ENCODE peak calls at places on chromosomes 12 and 14, in seven cellular contexts. Z is A549, Q is astrocyte of the cerebellum, M is B cell, J is DND-41, X is cardiac muscle cell, D is lung. I is an unnamed sample.

GRCh38 chr12:53966385-53967133 is 6.4 kb upstream of the HOXC11 start:
- DNase-seq in Z (no peak), Q (no peak), M (no peak), J (no peak), X (no peak), D (no peak), I (no peak)

GRCh38 chr12:52631264-52631663 is 12.9 kb upstream of the KRT73 start:
- DNase-seq in Z (no peak), Q (no peak), M (no peak), J (no peak), X (no peak), D (no peak), I (no peak)

GRCh38 chr14:22981090-22982012 is 1.0 kb downstream of the AJUBA start:
- DNase-seq in Z (peak), Q (no peak), M (peak), J (no peak), X (peak), D (no peak), I (peak)

GRCh38 chr12:47949441-47950341 is 13.7 kb upstream of the TMEM106C start:
- DNase-seq in Z (peak), Q (peak), M (peak), J (peak), X (peak), D (peak), I (peak)

GRCh38 chr14:98345186-98345585 is 926.8 kb downstream of the BCL11B start:
- DNase-seq in Z (no peak), Q (peak), M (no peak), J (no peak), X (no peak), D (no peak), I (no peak)

GRCh38 chr12:47837190-47838171 is 17.8 kb upstream of the HDAC7 start:
- DNase-seq in Z (peak), Q (peak), M (peak), J (peak), X (peak), D (peak), I (peak)

GRCh38 chr14:30456296-30456695 is 102.7 kb upstream of the G2E3 start:
- DNase-seq in Z (no peak), Q (no peak), M (no peak), J (no peak), X (no peak), D (no peak), I (no peak)

GRCh38 chr14:61568572-61569011 is 126.7 kb upstream of the HIF1A start:
- DNase-seq in Z (no peak), Q (no peak), M (peak), J (peak), X (no peak), D (no peak), I (peak)

GRCh38 chr12:6262211-6262610 is 48.3 kb upstream of the PLEKHG6 start:
- DNase-seq in Z (no peak), Q (no peak), M (no peak), J (no peak), X (no peak), D (no peak), I (no peak)

GRCh38 chr12:5661820-5662219 is 229.9 kb downstream of the NTF3 start:
- DNase-seq in Z (no peak), Q (no peak), M (no peak), J (no peak), X (no peak), D (no peak), I (no peak)

GRCh38 chr14:75831455-75831854 is 150.3 kb downstream of the TGFB3 start:
- DNase-seq in Z (no peak), Q (peak), M (no peak), J (peak), X (peak), D (peak), I (peak)

GRCh38 chr12:52791271-52792184 is 4.4 kb downstream of the KRT3 start:
- DNase-seq in Z (no peak), Q (no peak), M (no peak), J (no peak), X (no peak), D (no peak), I (no peak)

GRCh38 chr14:23252420-23253333 is 14.9 kb downstream of the RNF212B start:
- DNase-seq in Z (no peak), Q (no peak), M (no peak), J (no peak), X (no peak), D (no peak), I (no peak)

GRCh38 chr12:46356655-46357437 is 15.7 kb downstream of the SLC38A2 start:
- DNase-seq in Z (no peak), Q (no peak), M (no peak), J (no peak), X (no peak), D (no peak), I (no peak)

GRCh38 chr12:121388421-121388981 is 11.4 kb upstream of the RNF34 start:
- DNase-seq in Z (no peak), Q (no peak), M (no peak), J (no peak), X (peak), D (no peak), I (peak)

GRCh38 chr12:115886666-115887065 is 390.8 kb downstream of the MED13L start:
- DNase-seq in Z (no peak), Q (no peak), M (no peak), J (no peak), X (no peak), D (no peak), I (no peak)

GRCh38 chr14:101808020-101808641 is 46.6 kb downstream of the PPP2R5C start:
- DNase-seq in Z (peak), Q (no peak), M (no peak), J (no peak), X (no peak), D (no peak), I (no peak)

GRCh38 chr14:48323655-48324054 is 648.2 kb upstream of the MDGA2 start:
- DNase-seq in Z (no peak), Q (no peak), M (no peak), J (no peak), X (no peak), D (no peak), I (no peak)

GRCh38 chr12:96302706-96303310 is 97.4 kb downstream of the CDK17 start:
- DNase-seq in Z (no peak), Q (no peak), M (no peak), J (no peak), X (no peak), D (no peak), I (no peak)

GRCh38 chr14:99041820-99042174 is 230.2 kb downstream of the BCL11B start:
- DNase-seq in Z (no peak), Q (no peak), M (no peak), J (no peak), X (no peak), D (no peak), I (no peak)

GRCh38 chr14:93954900-93955891 is 21.2 kb downstream of the ASB2 start:
- DNase-seq in Z (no peak), Q (no peak), M (peak), J (peak), X (no peak), D (no peak), I (peak)

GRCh38 chr12:96648941-96649340 is 159.6 kb downstream of the CFAP54 start:
- DNase-seq in Z (no peak), Q (no peak), M (no peak), J (no peak), X (no peak), D (no peak), I (no peak)

GRCh38 chr14:24324024-24324423 is 10.8 kb downstream of the ADCY4 start:
- DNase-seq in Z (no peak), Q (no peak), M (no peak), J (no peak), X (no peak), D (no peak), I (no peak)

GRCh38 chr12:40312982-40313576 is 88.3 kb downstream of the LRRK2 start:
- DNase-seq in Z (peak), Q (peak), M (peak), J (no peak), X (peak), D (no peak), I (no peak)

GRCh38 chr14:73589128-73589527 is 2.5 kb upstream of the ACOT4 start:
- DNase-seq in Z (no peak), Q (no peak), M (no peak), J (no peak), X (no peak), D (no peak), I (no peak)

GRCh38 chr14:73594491-73594890 is 2.8 kb downstream of the ACOT4 start:
- DNase-seq in Z (no peak), Q (no peak), M (no peak), J (no peak), X (no peak), D (no peak), I (no peak)

DNA sequence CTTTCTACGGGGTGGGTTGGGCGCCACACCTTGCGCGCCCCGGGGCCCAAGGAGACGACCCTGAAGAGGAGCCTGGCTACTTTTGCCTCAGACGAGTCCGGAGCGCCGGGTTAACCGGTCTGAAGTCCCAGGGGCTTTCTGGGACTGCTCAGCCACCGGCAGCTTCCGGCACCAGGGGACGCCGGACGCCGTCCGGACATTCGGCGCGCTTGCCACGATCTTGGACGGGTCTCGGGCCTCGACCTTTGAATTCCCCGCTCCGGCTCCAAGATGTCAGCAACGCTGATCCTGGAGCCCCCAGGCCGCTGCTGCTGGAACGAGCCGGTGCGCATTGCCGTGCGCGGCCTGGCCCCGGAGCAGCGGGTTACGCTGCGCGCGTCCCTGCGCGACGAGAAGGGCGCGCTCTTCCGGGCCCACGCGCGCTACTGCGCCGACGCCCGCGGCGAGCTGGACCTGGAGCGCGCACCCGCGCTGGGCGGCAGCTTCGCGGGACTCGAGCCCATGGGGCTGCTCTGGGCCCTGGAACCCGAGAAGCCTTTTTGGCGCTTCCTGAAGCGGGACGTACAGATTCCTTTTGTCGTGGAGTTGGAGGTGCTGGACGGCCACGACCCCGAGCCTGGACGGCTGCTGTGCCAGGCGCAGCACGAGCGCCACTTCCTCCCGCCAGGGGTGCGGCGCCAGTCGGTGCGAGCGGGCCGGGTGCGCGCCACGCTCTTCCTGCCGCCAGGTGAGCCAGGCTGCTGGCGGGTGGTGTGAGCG is at the start of gene ACOT4:
- DNase-seq in Z (peak), Q (no peak), M (peak), J (no peak), X (peak), D (peak), I (peak)
- TF ChIP-seq CTCF in Z (peak), Q (peak), M (peak), J (no peak), X (no peak), D (no peak), I (peak)

GRCh38 chr12:84397846-84398245 is 514.8 kb downstream of the SLC6A15 start:
- DNase-seq in Z (no peak), Q (no peak), M (no peak), J (no peak), X (no peak), D (no peak), I (no peak)

DNA sequence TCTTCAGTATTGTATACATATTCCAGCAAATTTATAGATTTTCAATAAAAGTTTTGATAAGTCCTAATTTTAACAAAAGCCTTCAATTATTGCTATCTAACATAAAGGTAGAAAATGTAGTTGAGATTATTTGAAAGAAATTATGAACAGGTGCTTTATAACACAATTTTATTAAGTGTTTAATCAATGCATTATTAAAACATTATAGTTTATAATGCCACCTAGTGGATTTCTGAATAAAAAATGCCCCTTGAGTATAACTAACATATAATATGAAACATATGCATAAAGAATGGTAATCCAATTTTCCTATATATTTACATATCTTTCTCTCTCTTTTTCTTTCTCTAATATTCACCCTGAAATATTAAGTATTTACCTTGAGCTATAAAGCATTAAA is 515.3 kb downstream of the SLC6A15 start:
- DNase-seq in Z (no peak), Q (no peak), M (no peak), J (no peak), X (peak), D (no peak), I (no peak)
- TF ChIP-seq CTCF in Z (no peak), Q (no peak), M (no peak), J (no peak), X (peak), D (no peak), I (no peak)

GRCh38 chr14:100203146-100203545 is 35.8 kb upstream of the YY1 start:
- DNase-seq in Z (no peak), Q (no peak), M (no peak), J (no peak), X (no peak), D (no peak), I (no peak)

GRCh38 chr14:100199240-100199860 is 39.6 kb upstream of the YY1 start:
- DNase-seq in Z (no peak), Q (no peak), M (no peak), J (no peak), X (no peak), D (no peak), I (no peak)

GRCh38 chr14:100200311-100200710 is 38.6 kb upstream of the YY1 start:
- DNase-seq in Z (no peak), Q (no peak), M (no peak), J (no peak), X (no peak), D (no peak), I (no peak)

GRCh38 chr14:100202712-100203111 is 36.2 kb upstream of the YY1 start:
- DNase-seq in Z (no peak), Q (no peak), M (no peak), J (no peak), X (no peak), D (no peak), I (no peak)

DNA sequence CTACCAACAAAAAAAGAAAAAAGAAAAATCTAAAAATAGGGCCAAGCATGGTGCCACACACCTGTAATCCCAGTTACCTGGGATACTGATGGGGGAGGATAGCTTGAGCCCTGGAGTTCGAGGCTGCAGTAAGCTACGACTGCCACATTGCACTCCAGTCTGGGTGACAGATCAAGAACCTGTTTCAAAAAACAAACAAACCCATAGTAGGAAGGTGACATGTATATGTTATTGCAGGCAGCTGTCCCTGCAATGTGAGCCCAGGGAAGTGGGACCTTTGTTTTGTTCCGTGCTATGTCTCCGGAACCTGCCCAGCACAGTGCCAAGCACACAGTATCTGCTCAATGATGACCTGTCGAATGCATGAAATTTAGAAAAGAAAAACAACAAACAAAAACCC is 37.2 kb upstream of the YY1 start:
- DNase-seq in Z (no peak), Q (no peak), M (no peak), J (no peak), X (no peak), D (no peak), I (no peak)
- TF ChIP-seq CTCF in Z (no peak), Q (no peak), M (no peak), J (no peak), X (no peak), D (no peak), I (no peak)

GRCh38 chr12:128190614-128191013 is 76.4 kb upstream of the TMEM132C start:
- DNase-seq in Z (no peak), Q (no peak), M (peak), J (no peak), X (no peak), D (no peak), I (no peak)
- TF ChIP-seq CTCF in Z (no peak), Q (peak), M (no peak), J (peak), X (no peak), D (no peak), I (peak)

GRCh38 chr12:58302487-58303011 is 361.2 kb downstream of the ATP23 start:
- DNase-seq in Z (no peak), Q (no peak), M (peak), J (no peak), X (peak), D (no peak), I (no peak)
- TF ChIP-seq CTCF in Z (peak), Q (no peak), M (no peak), J (peak), X (no peak), D (no peak), I (no peak)

I was measured in activated CD8-positive, alpha-beta T cell treated with anti-CD3 and anti-CD28 coated beads for 36 hours.